ENCODE peak calls at places on chromosome 9, in eight cellular contexts. H is right lobe of liver, I is nephron progenitor cell, W is foreskin fibroblast, Y is heart right ventricle, X is bronchial epithelial cell, E is psoas muscle, C is AG09309. B is an unnamed sample.

GRCh38 chr9:110257097-110257955 is 1.0 kb upstream of the TXN start:
- DNase-seq in W (no peak), Y (peak; percentile 45), X (peak; percentile 39), C (no peak), E (no peak), I (peak; percentile 10), H (peak; percentile 54), B (no peak)

GRCh38 chr9:14018061-14018460 is 295.9 kb downstream of the NFIB start:
- DNase-seq in X (peak; percentile 79), H (no peak), E (no peak), W (peak; percentile 9), Y (no peak), I (no peak), C (no peak), B (no peak)

GRCh38 chr9:135196474-135196873 is 109.0 kb downstream of the OLFM1 start:
- DNase-seq in E (no peak), C (no peak), W (no peak), Y (no peak), I (no peak), H (no peak), X (no peak), B (no peak)

GRCh38 chr9:23822331-23823169 is 3.5 kb downstream of the ELAVL2 start:
- DNase-seq in C (no peak), X (no peak), I (peak; percentile 24), W (no peak), H (no peak), E (no peak), Y (no peak), B (peak; percentile 71)

GRCh38 chr9:6843742-6844141 is 86.0 kb downstream of the KDM4C start:
- DNase-seq in I (no peak), X (no peak), Y (no peak), E (no peak), W (no peak), H (no peak), C (no peak), B (no peak)

GRCh38 chr9:132631280-132631679 is 38.5 kb downstream of the DDX31 start:
- DNase-seq in X (peak; percentile 89), W (peak; percentile 62), H (no peak), Y (no peak), C (peak; percentile 11), I (no peak), E (no peak), B (no peak)

GRCh38 chr9:33288828-33289483 is 1.4 kb upstream of the NFX1 start:
- DNase-seq in X (no peak), I (peak; percentile 7), C (no peak), H (no peak), E (peak; percentile 63), W (no peak), Y (peak; percentile 15), B (peak; percentile 15)

GRCh38 chr9:125613156-125613555 is 93.9 kb downstream of the MAPKAP1 start:
- DNase-seq in X (no peak), C (no peak), W (no peak), E (no peak), Y (no peak), I (no peak), H (no peak), B (no peak)

GRCh38 chr9:3842839-3843238 is 317.0 kb upstream of the RFX3 start:
- DNase-seq in H (no peak), W (no peak), E (no peak), X (peak; percentile 56), C (no peak), Y (no peak), I (no peak), B (no peak)

GRCh38 chr9:312596-313320 is 98.1 kb downstream of the DOCK8 start:
- DNase-seq in H (no peak), Y (no peak), W (no peak), E (no peak), I (no peak), X (no peak), C (no peak), B (no peak)

GRCh38 chr9:89877051-89878002 is 272.5 kb downstream of the GADD45G start:
- DNase-seq in X (no peak), W (no peak), I (no peak), E (no peak), H (no peak), C (no peak), Y (no peak), B (peak; percentile 4)

GRCh38 chr9:14573319-14573718 is 119.9 kb downstream of the ZDHHC21 start:
- DNase-seq in I (no peak), X (no peak), H (no peak), E (no peak), W (no peak), Y (no peak), C (no peak), B (no peak)

GRCh38 chr9:129835128-129835859 is at the start of the genes C9orf78 and USP20:
- DNase-seq in I (peak; percentile 99), W (peak; percentile 94), C (peak; percentile 66), X (peak; percentile 84), Y (peak; percentile 98), E (peak; percentile 99), H (peak; percentile 98), B (peak; percentile 98)
- TF ChIP-seq CTCF in I (no peak), W (no peak), C (no peak), X (no peak), Y (no peak), E (no peak), H (peak; percentile 27), B (no peak)

GRCh38 chr9:78004478-78005229 is 27.0 kb downstream of the GNAQ start:
- DNase-seq in I (no peak), H (no peak), Y (no peak), E (no peak), C (no peak), X (peak; percentile 38), W (no peak), B (no peak)
- TF ChIP-seq CTCF in I (no peak), H (peak; percentile 47), Y (no peak), E (peak; percentile 17), C (peak; percentile 2), X (peak; percentile 30), W (peak; percentile 26), B (peak; percentile 41)

GRCh38 chr9:21070171-21070571 is 7.6 kb downstream of the IFNB1 start:
- DNase-seq in Y (peak; percentile 20), X (peak; percentile 90), I (no peak), C (peak; percentile 85), W (peak; percentile 89), E (no peak), H (no peak), B (no peak)
- TF ChIP-seq CTCF in Y (peak; percentile 33), X (peak; percentile 9), I (peak; percentile 5), C (peak; percentile 19), W (peak; percentile 26), E (peak; percentile 18), H (no peak), B (no peak)

GRCh38 chr9:21709464-21710058 is 92.9 kb upstream of the MTAP start:
- DNase-seq in Y (no peak), W (no peak), H (no peak), C (no peak), E (no peak), X (peak; percentile 79), I (peak; percentile 73), B (peak; percentile 70)
- TF ChIP-seq CTCF in Y (peak; percentile 73), W (peak; percentile 62), H (peak; percentile 78), C (peak; percentile 71), E (peak; percentile 68), X (peak; percentile 73), I (peak; percentile 75), B (peak; percentile 95)